ENCODE peak calls at places on chromosomes 13 and 19, in seven cellular contexts. Y, T, P, X, V, J and W are unnamed samples.

GRCh38 chr13:99285432-99286182 is 21.6 kb downstream of the GPR183 start:
- DNase-seq in Y (no peak), T (no peak), P (no peak), X (no peak), V (no peak), J (no peak), W (no peak)

GRCh38 chr19:5547881-5548280 is 19.9 kb downstream of the TINCR start:
- DNase-seq in Y (peak; percentile 26), T (peak; percentile 81), P (no peak), X (peak; percentile 32), V (no peak), J (no peak), W (peak; percentile 71)

GRCh38 chr13:49214917-49215376 is 5.2 kb upstream of the MLNR start:
- DNase-seq in Y (peak; percentile 65), T (peak; percentile 11), P (no peak), X (no peak), V (no peak), J (peak; percentile 75), W (no peak)

GRCh38 chr19:16957151-16957662 is 68.4 kb downstream of the F2RL3 start:
- DNase-seq in Y (no peak), T (peak; percentile 73), P (no peak), X (no peak), V (no peak), J (no peak), W (no peak)

GRCh38 chr19:49326165-49326704 is 1.2 kb upstream of the SLC6A16 start:
- DNase-seq in Y (no peak), T (no peak), P (no peak), X (no peak), V (no peak), J (no peak), W (no peak)

GRCh38 chr13:78830508-78830907 is 171.6 kb upstream of the OBI1 start:
- DNase-seq in Y (no peak), T (no peak), P (no peak), X (no peak), V (no peak), J (no peak), W (no peak)

GRCh38 chr13:77800219-77800618 is 102.7 kb downstream of the SLAIN1 start:
- DNase-seq in Y (no peak), T (no peak), P (no peak), X (no peak), V (no peak), J (no peak), W (no peak)

GRCh38 chr13:59269476-59269875 is 894.3 kb downstream of the DIAPH3 start:
- DNase-seq in Y (no peak), T (no peak), P (no peak), X (no peak), V (no peak), J (no peak), W (no peak)

GRCh38 chr19:18098891-18099622 is 1.5 kb downstream of the MAST3 start:
- DNase-seq in Y (no peak), T (no peak), P (peak; percentile 75), X (no peak), V (no peak), J (no peak), W (peak; percentile 35)

GRCh38 chr13:47959468-47960088 is 41.5 kb downstream of the SUCLA2 start:
- DNase-seq in Y (no peak), T (no peak), P (no peak), X (no peak), V (no peak), J (no peak), W (no peak)

GRCh38 chr19:49042177-49042576 is 1.5 kb upstream of the CGB5 start:
- DNase-seq in Y (no peak), T (peak; percentile 80), P (no peak), X (no peak), V (no peak), J (peak; percentile 69), W (no peak)

GRCh38 chr13:52903320-52903719 is 54.9 kb upstream of the PCDH8 start:
- DNase-seq in Y (no peak), T (no peak), P (no peak), X (no peak), V (no peak), J (no peak), W (peak; percentile 82)

GRCh38 chr19:4361152-4362037 is 18.0 kb downstream of the MPND start:
- DNase-seq in Y (no peak), T (no peak), P (peak; percentile 67), X (no peak), V (no peak), J (peak; percentile 77), W (no peak)

GRCh38 chr13:109971745-109972090 is 185.3 kb upstream of the IRS2 start:
- DNase-seq in Y (no peak), T (no peak), P (no peak), X (no peak), V (no peak), J (no peak), W (no peak)

GRCh38 chr19:374183-374885 is 29.7 kb upstream of the MIER2 start:
- DNase-seq in Y (no peak), T (peak; percentile 6), P (no peak), X (no peak), V (no peak), J (no peak), W (no peak)

GRCh38 chr19:4013886-4014540 is 6.5 kb downstream of the PIAS4 start:
- DNase-seq in Y (no peak), T (no peak), P (no peak), X (no peak), V (no peak), J (no peak), W (no peak)

GRCh38 chr19:45406165-45406956 is at the start of gene POLR1G:
- DNase-seq in Y (peak; percentile 81), T (peak; percentile 73), P (peak; percentile 87), X (peak; percentile 68), V (peak; percentile 54), J (peak; percentile 90), W (peak; percentile 88)

GRCh38 chr13:30572859-30573275 is 44.9 kb upstream of the USPL1 start:
- DNase-seq in Y (no peak), T (peak; percentile 39), P (no peak), X (no peak), V (peak; percentile 33), J (no peak), W (peak; percentile 22)

GRCh38 chr13:100131863-100132574 is 43.1 kb downstream of the PCCA start:
- DNase-seq in Y (no peak), T (peak; percentile 88), P (no peak), X (no peak), V (peak; percentile 96), J (no peak), W (no peak)

GRCh38 chr13:24244802-24245201 is 64.6 kb upstream of the C1QTNF9 start:
- DNase-seq in Y (no peak), T (no peak), P (no peak), X (no peak), V (no peak), J (no peak), W (no peak)

GRCh38 chr19:50418186-50419021 is at the start of gene SPIB:
- DNase-seq in Y (no peak), T (no peak), P (no peak), X (no peak), V (no peak), J (no peak), W (no peak)

GRCh38 chr13:99955747-99956472 is 15.7 kb downstream of the ZIC5 start:
- DNase-seq in Y (no peak), T (no peak), P (no peak), X (peak; percentile 64), V (no peak), J (peak; percentile 75), W (no peak)

GRCh38 chr19:858868-859843 is at the start of gene CFD:
- DNase-seq in Y (peak; percentile 90), T (no peak), P (peak; percentile 82), X (no peak), V (no peak), J (peak; percentile 89), W (no peak)

GRCh38 chr13:67620665-67621064 is 390.5 kb upstream of the PCDH9 start:
- DNase-seq in Y (no peak), T (no peak), P (no peak), X (no peak), V (no peak), J (no peak), W (no peak)

GRCh38 chr13:99377641-99378040 is 70.4 kb upstream of the GPR183 start:
- DNase-seq in Y (no peak), T (no peak), P (no peak), X (no peak), V (no peak), J (no peak), W (no peak)

GRCh38 chr13:42054798-42055499 is 6.5 kb downstream of the DGKH start:
- DNase-seq in Y (no peak), T (no peak), P (no peak), X (no peak), V (no peak), J (no peak), W (no peak)

GRCh38 chr19:41339936-41340335 is 13.8 kb downstream of the TGFB1 start:
- DNase-seq in Y (no peak), T (peak; percentile 38), P (no peak), X (no peak), V (no peak), J (no peak), W (no peak)

GRCh38 chr13:27405521-27406134 is 18.8 kb upstream of the GTF3A start:
- DNase-seq in Y (no peak), T (peak; percentile 26), P (no peak), X (no peak), V (no peak), J (no peak), W (no peak)

GRCh38 chr13:98873377-98874028 is 104.4 kb downstream of the DOCK9 start:
- DNase-seq in Y (no peak), T (no peak), P (no peak), X (no peak), V (no peak), J (no peak), W (no peak)